ENCODE peak calls at places on chromosomes 2 and 18, in seven cellular contexts. One of them, this sample, is unnamed.

GRCh38 chr2:26559044-26559405 is 81.1 kb upstream of the OTOF start:
- DNase-seq in IMR-90: no peak
- DNase-seq in neuronal stem cell: no peak
- DNase-seq in mesendoderm: no peak
- DNase-seq in H1: no peak
- DNase-seq in mesenchymal stem cell: no peak
- DNase-seq in trophoblast cell: no peak
- DNase-seq in this sample: no peak

GRCh38 chr18:24397131-24397693 is 412 bp downstream of the OSBPL1A start:
- DNase-seq in IMR-90: peak; percentile 78
- DNase-seq in neuronal stem cell: no peak
- DNase-seq in mesendoderm: peak; percentile 71
- DNase-seq in H1: no peak
- DNase-seq in mesenchymal stem cell: peak; percentile 91
- DNase-seq in trophoblast cell: peak; percentile 30
- DNase-seq in this sample: no peak

GRCh38 chr2:75375646-75376582 is 176.6 kb upstream of the TACR1 start:
- DNase-seq in IMR-90: peak; percentile 19
- DNase-seq in neuronal stem cell: no peak
- DNase-seq in mesendoderm: no peak
- DNase-seq in H1: no peak
- DNase-seq in mesenchymal stem cell: no peak
- DNase-seq in trophoblast cell: no peak
- DNase-seq in this sample: no peak

GRCh38 chr2:39851691-39852110 is 72.6 kb upstream of the THUMPD2 start:
- DNase-seq in IMR-90: peak; percentile 63
- DNase-seq in neuronal stem cell: no peak
- DNase-seq in mesendoderm: peak; percentile 57
- DNase-seq in H1: no peak
- DNase-seq in mesenchymal stem cell: peak; percentile 82
- DNase-seq in trophoblast cell: no peak
- DNase-seq in this sample: peak; percentile 38

GRCh38 chr2:110735366-110735765 is 3.0 kb downstream of the ACOXL start:
- DNase-seq in IMR-90: no peak
- DNase-seq in neuronal stem cell: no peak
- DNase-seq in mesendoderm: no peak
- DNase-seq in H1: no peak
- DNase-seq in mesenchymal stem cell: peak; percentile 23
- DNase-seq in trophoblast cell: no peak
- DNase-seq in this sample: no peak

GRCh38 chr2:219251656-219252055 is 1.4 kb upstream of the TUBA4B start:
- DNase-seq in IMR-90: no peak
- DNase-seq in neuronal stem cell: no peak
- DNase-seq in mesendoderm: peak; percentile 34
- DNase-seq in H1: no peak
- DNase-seq in mesenchymal stem cell: peak; percentile 5
- DNase-seq in trophoblast cell: no peak
- DNase-seq in this sample: no peak

GRCh38 chr18:48674198-48674721 is 135.4 kb downstream of the CTIF start:
- DNase-seq in IMR-90: peak; percentile 49
- DNase-seq in neuronal stem cell: no peak
- DNase-seq in mesendoderm: no peak
- DNase-seq in H1: no peak
- DNase-seq in mesenchymal stem cell: no peak
- DNase-seq in trophoblast cell: no peak
- DNase-seq in this sample: no peak

GRCh38 chr2:79355569-79355968 is 157.3 kb upstream of the CTNNA2 start:
- DNase-seq in IMR-90: no peak
- DNase-seq in neuronal stem cell: no peak
- DNase-seq in mesendoderm: no peak
- DNase-seq in H1: no peak
- DNase-seq in mesenchymal stem cell: no peak
- DNase-seq in trophoblast cell: no peak
- DNase-seq in this sample: no peak

GRCh38 chr2:37819228-37819627 is 105.9 kb upstream of the RMDN2 start:
- DNase-seq in IMR-90: peak; percentile 97
- DNase-seq in neuronal stem cell: no peak
- DNase-seq in mesendoderm: no peak
- DNase-seq in H1: no peak
- DNase-seq in mesenchymal stem cell: peak; percentile 76
- DNase-seq in trophoblast cell: no peak
- DNase-seq in this sample: no peak

GRCh38 chr18:64380117-64380516 is 231.2 kb upstream of the LINC00305 start:
- DNase-seq in IMR-90: no peak
- DNase-seq in neuronal stem cell: no peak
- DNase-seq in mesendoderm: no peak
- DNase-seq in H1: no peak
- DNase-seq in mesenchymal stem cell: no peak
- DNase-seq in trophoblast cell: no peak
- DNase-seq in this sample: no peak

GRCh38 chr2:101790856-101791255 is 93.3 kb downstream of the MAP4K4 start:
- DNase-seq in IMR-90: peak; percentile 74
- DNase-seq in neuronal stem cell: no peak
- DNase-seq in mesendoderm: no peak
- DNase-seq in H1: no peak
- DNase-seq in mesenchymal stem cell: no peak
- DNase-seq in trophoblast cell: no peak
- DNase-seq in this sample: no peak

GRCh38 chr2:28681216-28681981 is 70.2 kb upstream of the PPP1CB start:
- DNase-seq in IMR-90: peak; percentile 81
- DNase-seq in neuronal stem cell: no peak
- DNase-seq in mesendoderm: no peak
- DNase-seq in H1: no peak
- DNase-seq in mesenchymal stem cell: peak; percentile 88
- DNase-seq in trophoblast cell: peak; percentile 14
- DNase-seq in this sample: no peak

GRCh38 chr2:11752906-11753305 is 6.5 kb downstream of the LPIN1 start:
- DNase-seq in IMR-90: no peak
- DNase-seq in neuronal stem cell: no peak
- DNase-seq in mesendoderm: no peak
- DNase-seq in H1: no peak
- DNase-seq in mesenchymal stem cell: no peak
- DNase-seq in trophoblast cell: no peak
- DNase-seq in this sample: no peak

GRCh38 chr18:28081516-28081915 is 95.4 kb downstream of the CDH2 start:
- DNase-seq in IMR-90: no peak
- DNase-seq in neuronal stem cell: no peak
- DNase-seq in mesendoderm: no peak
- DNase-seq in H1: no peak
- DNase-seq in mesenchymal stem cell: no peak
- DNase-seq in trophoblast cell: no peak
- DNase-seq in this sample: no peak

GRCh38 chr2:46493971-46494250 is 14.5 kb downstream of the TMEM247 start:
- DNase-seq in IMR-90: no peak
- DNase-seq in neuronal stem cell: peak; percentile 37
- DNase-seq in mesendoderm: peak; percentile 22
- DNase-seq in H1: no peak
- DNase-seq in mesenchymal stem cell: no peak
- DNase-seq in trophoblast cell: no peak
- DNase-seq in this sample: no peak

GRCh38 chr18:34493566-34494358 is 216.3 kb upstream of the DTNA start:
- DNase-seq in IMR-90: no peak
- DNase-seq in neuronal stem cell: peak; percentile 40
- DNase-seq in mesendoderm: peak; percentile 82
- DNase-seq in H1: no peak
- DNase-seq in mesenchymal stem cell: peak; percentile 9
- DNase-seq in trophoblast cell: no peak
- DNase-seq in this sample: peak; percentile 65

GRCh38 chr18:62991959-62992358 is 276.6 kb downstream of the PHLPP1 start:
- DNase-seq in IMR-90: no peak
- DNase-seq in neuronal stem cell: no peak
- DNase-seq in mesendoderm: no peak
- DNase-seq in H1: no peak
- DNase-seq in mesenchymal stem cell: no peak
- DNase-seq in trophoblast cell: peak; percentile 71
- DNase-seq in this sample: no peak

GRCh38 chr2:103161456-103162289 is 399.8 kb downstream of the TMEM182 start:
- DNase-seq in IMR-90: peak; percentile 30
- DNase-seq in neuronal stem cell: peak; percentile 44
- DNase-seq in mesendoderm: peak; percentile 70
- DNase-seq in H1: no peak
- DNase-seq in mesenchymal stem cell: peak; percentile 16
- DNase-seq in trophoblast cell: no peak
- DNase-seq in this sample: no peak

GRCh38 chr2:12169060-12169406 is 422.6 kb downstream of the LPIN1 start:
- DNase-seq in IMR-90: peak; percentile 82
- DNase-seq in neuronal stem cell: no peak
- DNase-seq in mesendoderm: no peak
- DNase-seq in H1: no peak
- DNase-seq in mesenchymal stem cell: peak; percentile 88
- DNase-seq in trophoblast cell: peak; percentile 27
- DNase-seq in this sample: no peak

GRCh38 chr18:27808678-27809077 is 368.3 kb downstream of the CDH2 start:
- DNase-seq in IMR-90: no peak
- DNase-seq in neuronal stem cell: no peak
- DNase-seq in mesendoderm: no peak
- DNase-seq in H1: no peak
- DNase-seq in mesenchymal stem cell: peak; percentile 30
- DNase-seq in trophoblast cell: no peak
- DNase-seq in this sample: no peak

GRCh38 chr2:221635949-221636348 is 63.8 kb upstream of the EPHA4 start:
- DNase-seq in IMR-90: no peak
- DNase-seq in neuronal stem cell: no peak
- DNase-seq in mesendoderm: peak; percentile 25
- DNase-seq in H1: no peak
- DNase-seq in mesenchymal stem cell: no peak
- DNase-seq in trophoblast cell: no peak
- DNase-seq in this sample: no peak

GRCh38 chr2:219172231-219173154 is 2.7 kb upstream of the SLC23A3 start:
- DNase-seq in IMR-90: no peak
- DNase-seq in neuronal stem cell: no peak
- DNase-seq in mesendoderm: no peak
- DNase-seq in H1: no peak
- DNase-seq in mesenchymal stem cell: no peak
- DNase-seq in trophoblast cell: no peak
- DNase-seq in this sample: no peak

GRCh38 chr2:82790277-82791021 is 1668.6 kb downstream of the SUCLG1 start:
- DNase-seq in IMR-90: peak; percentile 11
- DNase-seq in neuronal stem cell: no peak
- DNase-seq in mesendoderm: no peak
- DNase-seq in H1: no peak
- DNase-seq in mesenchymal stem cell: peak; percentile 71
- DNase-seq in trophoblast cell: no peak
- DNase-seq in this sample: no peak

DNA sequence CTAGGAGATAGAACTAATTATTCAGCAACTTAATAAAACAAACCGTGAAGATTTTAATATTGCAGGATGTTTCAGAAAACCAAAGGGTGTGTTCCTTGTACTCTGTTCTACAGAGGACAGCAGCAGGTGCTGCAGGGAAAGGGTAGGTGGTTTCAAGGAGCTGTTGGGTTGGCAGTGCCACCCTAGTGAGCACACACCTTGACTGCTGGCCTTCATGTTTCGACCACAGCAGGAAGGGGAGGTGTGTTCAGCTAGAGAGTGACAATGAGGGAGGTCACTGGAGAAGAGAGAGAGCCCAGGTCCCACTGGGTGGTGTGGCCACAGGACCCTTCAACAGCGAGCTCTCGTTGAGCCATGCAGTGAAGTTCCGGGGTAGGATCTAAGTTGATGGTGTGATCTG is 98.6 kb downstream of the ZNF236 start:
- DNase-seq in IMR-90: no peak
- DNase-seq in neuronal stem cell: no peak
- DNase-seq in mesendoderm: no peak
- DNase-seq in H1: no peak
- DNase-seq in mesenchymal stem cell: no peak
- DNase-seq in trophoblast cell: no peak
- DNase-seq in this sample: no peak
- H3K23ac ChIP-seq in IMR-90: no peak overlapping the region
- H3K23ac ChIP-seq in neuronal stem cell: no peak overlapping the region
- H3K23ac ChIP-seq in mesendoderm: no peak overlapping the region
- H3K23ac ChIP-seq in H1: no peak overlapping the region
- H3K23ac ChIP-seq in mesenchymal stem cell: no peak overlapping the region
- H3K23ac ChIP-seq in trophoblast cell: no peak overlapping the region
- H3K23ac ChIP-seq in this sample: no peak overlapping the region

GRCh38 chr2:85669549-85669948 is 1.6 kb upstream of the SFTPB start:
- DNase-seq in IMR-90: no peak
- DNase-seq in neuronal stem cell: no peak
- DNase-seq in mesendoderm: no peak
- DNase-seq in H1: no peak
- DNase-seq in mesenchymal stem cell: no peak
- DNase-seq in trophoblast cell: no peak
- DNase-seq in this sample: no peak
- H3K23ac ChIP-seq in IMR-90: no peak overlapping the region
- H3K23ac ChIP-seq in neuronal stem cell: no peak overlapping the region
- H3K23ac ChIP-seq in mesendoderm: no peak overlapping the region
- H3K23ac ChIP-seq in H1: no peak overlapping the region
- H3K23ac ChIP-seq in mesenchymal stem cell: no peak overlapping the region
- H3K23ac ChIP-seq in trophoblast cell: no peak overlapping the region
- H3K23ac ChIP-seq in this sample: no peak overlapping the region

DNA sequence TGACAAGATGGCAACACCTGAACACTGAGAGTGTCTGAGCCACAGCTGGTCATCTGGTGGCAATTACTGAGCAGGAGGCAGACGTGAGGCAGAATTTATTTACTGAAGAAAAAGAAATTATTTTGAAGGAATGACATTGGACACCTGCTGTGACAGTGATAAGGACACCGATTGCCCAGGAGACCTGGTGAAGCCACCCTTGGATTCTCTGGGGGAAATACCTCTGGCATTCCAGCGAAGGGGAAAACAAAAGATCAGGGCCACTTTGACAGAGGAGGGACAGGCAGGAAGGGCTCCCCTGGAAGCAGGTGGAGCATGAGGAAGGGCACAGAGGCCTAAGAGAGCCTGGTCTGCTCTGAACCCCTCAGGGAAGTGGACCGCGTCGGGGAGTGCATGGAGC is 85.4 kb upstream of the ALPP start:
- DNase-seq in IMR-90: no peak
- DNase-seq in neuronal stem cell: no peak
- DNase-seq in mesendoderm: peak; percentile 56
- DNase-seq in H1: no peak
- DNase-seq in mesenchymal stem cell: no peak
- DNase-seq in trophoblast cell: no peak
- DNase-seq in this sample: no peak
- H3K23ac ChIP-seq in IMR-90: no peak overlapping the region
- H3K23ac ChIP-seq in neuronal stem cell: no peak overlapping the region
- H3K23ac ChIP-seq in mesendoderm: no peak overlapping the region
- H3K23ac ChIP-seq in H1: no peak overlapping the region
- H3K23ac ChIP-seq in mesenchymal stem cell: no peak overlapping the region
- H3K23ac ChIP-seq in trophoblast cell: no peak overlapping the region
- H3K23ac ChIP-seq in this sample: no peak overlapping the region

GRCh38 chr2:1170241-1170640 is 219.6 kb downstream of the SNTG2 start:
- DNase-seq in IMR-90: no peak
- DNase-seq in neuronal stem cell: no peak
- DNase-seq in mesendoderm: no peak
- DNase-seq in H1: no peak
- DNase-seq in mesenchymal stem cell: no peak
- DNase-seq in trophoblast cell: no peak
- DNase-seq in this sample: no peak

GRCh38 chr2:1168856-1169255 is 218.2 kb downstream of the SNTG2 start:
- DNase-seq in IMR-90: no peak
- DNase-seq in neuronal stem cell: no peak
- DNase-seq in mesendoderm: peak; percentile 67
- DNase-seq in H1: no peak
- DNase-seq in mesenchymal stem cell: no peak
- DNase-seq in trophoblast cell: no peak
- DNase-seq in this sample: no peak

GRCh38 chr2:1170711-1171110 is 220.1 kb downstream of the SNTG2 start:
- DNase-seq in IMR-90: no peak
- DNase-seq in neuronal stem cell: no peak
- DNase-seq in mesendoderm: no peak
- DNase-seq in H1: no peak
- DNase-seq in mesenchymal stem cell: no peak
- DNase-seq in trophoblast cell: no peak
- DNase-seq in this sample: no peak

GRCh38 chr2:1173528-1173927 is 222.9 kb downstream of the SNTG2 start:
- DNase-seq in IMR-90: no peak
- DNase-seq in neuronal stem cell: no peak
- DNase-seq in mesendoderm: peak; percentile 65
- DNase-seq in H1: no peak
- DNase-seq in mesenchymal stem cell: no peak
- DNase-seq in trophoblast cell: no peak
- DNase-seq in this sample: no peak

GRCh38 chr2:1169291-1169949 is 218.8 kb downstream of the SNTG2 start:
- DNase-seq in IMR-90: no peak
- DNase-seq in neuronal stem cell: no peak
- DNase-seq in mesendoderm: peak; percentile 30
- DNase-seq in H1: no peak
- DNase-seq in mesenchymal stem cell: no peak
- DNase-seq in trophoblast cell: no peak
- DNase-seq in this sample: no peak
- H3K23ac ChIP-seq in IMR-90: no peak overlapping the region
- H3K23ac ChIP-seq in neuronal stem cell: peak overlapping the region; percentile 20
- H3K23ac ChIP-seq in mesendoderm: no peak overlapping the region
- H3K23ac ChIP-seq in H1: no peak overlapping the region
- H3K23ac ChIP-seq in mesenchymal stem cell: no peak overlapping the region
- H3K23ac ChIP-seq in trophoblast cell: no peak overlapping the region
- H3K23ac ChIP-seq in this sample: no peak overlapping the region

This sample was measured in H9.